ENCODE peak calls at places on chromosomes 5 and 9, in five cellular contexts. V is SK-N-SH, C is GM12878, O is K562, I is HepG2. U is an unnamed sample.

GRCh38 chr9:77743381-77743780 is 95.3 kb upstream of the GNA14 start:
- DNase-seq in V (no peak), C (no peak), O (no peak), I (no peak), U (no peak)

GRCh38 chr5:122999947-123000563 is 36.5 kb downstream of the PPIC start:
- DNase-seq in V (no peak), C (peak; percentile 40), O (peak; percentile 73), I (peak; percentile 6), U (peak; percentile 59)

GRCh38 chr5:2165991-2166978 is 283.6 kb upstream of the IRX4 start:
- DNase-seq in V (no peak), C (no peak), O (no peak), I (no peak), U (no peak)

GRCh38 chr9:119026120-119026519 is 343.1 kb downstream of the BRINP1 start:
- DNase-seq in V (peak; percentile 16), C (no peak), O (no peak), I (no peak), U (no peak)

GRCh38 chr9:126517751-126518261 is 95.9 kb upstream of the LMX1B start:
- DNase-seq in V (no peak), C (no peak), O (no peak), I (no peak), U (no peak)

GRCh38 chr5:38827525-38827924 is 18.3 kb upstream of the OSMR start:
- DNase-seq in V (no peak), C (no peak), O (no peak), I (no peak), U (no peak)

GRCh38 chr5:35835796-35836742 is 20.6 kb upstream of the IL7R start:
- DNase-seq in V (no peak), C (no peak), O (no peak), I (no peak), U (no peak)

GRCh38 chr5:24232929-24233328 is 411.8 kb downstream of the CDH10 start:
- DNase-seq in V (no peak), C (no peak), O (no peak), I (no peak), U (no peak)

GRCh38 chr5:153641183-153641688 is 150.8 kb downstream of the GRIA1 start:
- DNase-seq in V (no peak), C (no peak), O (no peak), I (no peak), U (no peak)

GRCh38 chr5:159864885-159865622 is 51.2 kb upstream of the ADRA1B start:
- DNase-seq in V (no peak), C (peak; percentile 9), O (no peak), I (no peak), U (no peak)

GRCh38 chr5:103036601-103037000 is 83.3 kb downstream of the GIN1 start:
- DNase-seq in V (no peak), C (no peak), O (no peak), I (no peak), U (no peak)

GRCh38 chr5:170860818-170861217 is 1.0 kb upstream of the RANBP17 start:
- DNase-seq in V (no peak), C (no peak), O (no peak), I (no peak), U (no peak)

GRCh38 chr9:33459115-33459514 is 11.7 kb upstream of the AQP3 start:
- DNase-seq in V (no peak), C (no peak), O (no peak), I (no peak), U (no peak)

GRCh38 chr5:90474235-90475107 is at the start of the genes MBLAC2 and POLR3G:
- DNase-seq in V (peak; percentile 95), C (peak; percentile 77), O (peak; percentile 92), I (peak; percentile 86), U (peak; percentile 91)

GRCh38 chr9:127762111-127762676 is 16.3 kb downstream of the SH2D3C start:
- DNase-seq in V (no peak), C (no peak), O (no peak), I (no peak), U (no peak)

GRCh38 chr9:101635473-101635872 is 40.7 kb upstream of the PPP3R2 start:
- DNase-seq in V (no peak), C (no peak), O (no peak), I (no peak), U (no peak)

GRCh38 chr9:35237303-35237702 is 75.5 kb downstream of the UNC13B start:
- DNase-seq in V (no peak), C (no peak), O (no peak), I (no peak), U (no peak)

GRCh38 chr5:173902334-173902733 is 14.2 kb downstream of the CPEB4 start:
- DNase-seq in V (no peak), C (no peak), O (no peak), I (no peak), U (no peak)

GRCh38 chr9:128385493-128386205 is 14.5 kb downstream of the URM1 start:
- DNase-seq in V (no peak), C (no peak), O (no peak), I (no peak), U (no peak)

GRCh38 chr5:92332039-92332438 is 948.9 kb upstream of the ARRDC3 start:
- DNase-seq in V (no peak), C (no peak), O (no peak), I (no peak), U (no peak)

GRCh38 chr5:134252671-134253070 is 26.8 kb upstream of the PPP2CA start:
- DNase-seq in V (no peak), C (no peak), O (no peak), I (peak; percentile 79), U (no peak)

GRCh38 chr9:136225366-136225747 is 20.3 kb downstream of the QSOX2 start:
- DNase-seq in V (no peak), C (peak; percentile 32), O (no peak), I (no peak), U (no peak)

GRCh38 chr9:30201024-30201423 is 2183.4 kb upstream of the ACO1 start:
- DNase-seq in V (no peak), C (no peak), O (no peak), I (no peak), U (no peak)

GRCh38 chr9:30198463-30199309 is 2185.8 kb upstream of the ACO1 start:
- DNase-seq in V (no peak), C (no peak), O (no peak), I (no peak), U (no peak)

DNA sequence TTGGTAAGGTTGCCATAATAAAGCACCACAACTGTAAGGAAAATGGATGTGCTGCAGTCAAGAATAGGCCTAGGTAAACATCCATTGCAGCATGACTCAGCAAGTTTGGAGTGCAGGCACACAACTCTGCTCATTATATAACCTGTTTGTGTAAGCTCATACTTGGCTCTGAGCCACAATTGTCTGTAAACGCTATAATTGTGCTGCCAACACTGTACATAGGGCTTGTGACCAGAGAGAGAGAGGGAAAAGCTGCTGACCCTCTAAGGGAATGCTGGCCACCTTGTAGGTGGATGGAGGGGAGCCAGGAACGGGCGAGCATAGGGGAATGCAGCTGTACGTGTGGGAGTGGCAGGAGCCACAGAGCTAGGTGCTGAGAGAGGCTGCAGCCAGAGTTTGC is 2186.5 kb upstream of the ACO1 start:
- DNase-seq in V (no peak), C (no peak), O (no peak), I (peak; percentile 57), U (no peak)
- TF ChIP-seq FOXM1 in V (no peak), C (no peak), O (no peak), I (no peak), U (no peak)

DNA sequence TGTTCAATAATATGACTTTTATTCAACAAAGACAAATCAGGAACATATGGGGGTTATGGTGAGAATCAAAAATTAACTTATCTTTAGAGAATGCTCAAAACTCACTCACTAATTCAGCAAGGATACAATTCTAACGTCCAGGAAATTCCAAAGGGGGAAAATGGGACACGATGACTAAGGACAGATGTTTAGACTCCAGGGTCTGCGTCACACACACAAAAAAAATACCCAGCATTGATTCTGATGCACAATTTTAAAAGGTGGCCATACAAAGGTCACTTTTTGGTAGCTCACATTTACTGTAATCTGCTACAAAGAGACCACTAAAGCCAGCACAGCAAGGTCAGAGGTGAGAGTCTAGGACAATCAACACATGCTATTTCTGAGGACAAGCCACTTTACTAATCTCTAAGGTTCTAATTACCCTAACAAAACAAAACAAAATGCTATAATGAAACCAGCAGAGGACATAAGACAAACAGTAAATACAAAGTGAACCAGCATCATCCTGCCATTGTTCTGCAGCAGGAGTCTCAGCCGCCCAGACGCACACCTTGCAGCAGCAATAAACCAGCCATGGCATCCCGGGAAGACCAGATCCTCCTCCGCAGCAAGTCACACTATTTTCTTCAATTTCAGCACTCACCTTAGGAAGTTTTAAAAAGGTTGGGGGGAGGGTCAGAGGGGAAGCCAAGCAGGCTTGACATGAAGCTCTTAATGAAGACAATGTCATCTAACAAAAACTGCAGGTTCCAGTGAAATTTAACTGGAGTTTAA is 57.8 kb downstream of the TTC39B start:
- DNase-seq in V (no peak), C (no peak), O (no peak), I (no peak), U (no peak)
- TF ChIP-seq FOXM1 in V (no peak), C (no peak), O (no peak), I (no peak), U (no peak)

DNA sequence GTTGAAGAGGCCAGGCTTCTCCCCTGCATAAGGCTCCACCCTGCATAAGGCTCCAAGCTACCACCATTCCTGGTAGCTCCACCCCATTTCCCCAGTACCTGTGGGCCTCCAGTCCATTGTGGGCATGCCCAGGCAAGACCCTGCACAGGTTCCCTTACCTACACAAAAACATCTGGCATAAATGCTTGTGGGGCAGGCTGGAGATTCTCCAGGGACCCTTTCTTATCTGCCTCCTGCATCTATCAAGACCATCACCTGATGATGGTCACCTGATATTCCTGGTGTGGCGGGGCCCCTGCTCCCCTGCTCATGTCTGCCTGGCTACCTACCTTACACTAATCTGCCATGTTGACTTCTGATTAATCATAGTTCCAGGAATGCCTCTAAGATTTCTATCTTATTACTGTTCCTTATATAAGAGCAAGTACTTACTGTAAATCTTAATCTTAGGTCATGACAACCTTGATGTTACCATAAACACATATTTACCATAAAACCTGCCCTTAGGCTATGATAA is 41.0 kb downstream of the FGD3 start:
- DNase-seq in V (no peak), C (no peak), O (no peak), I (no peak), U (no peak)
- TF ChIP-seq FOXM1 in V (no peak), C (no peak), O (no peak), I (no peak), U (no peak)

DNA sequence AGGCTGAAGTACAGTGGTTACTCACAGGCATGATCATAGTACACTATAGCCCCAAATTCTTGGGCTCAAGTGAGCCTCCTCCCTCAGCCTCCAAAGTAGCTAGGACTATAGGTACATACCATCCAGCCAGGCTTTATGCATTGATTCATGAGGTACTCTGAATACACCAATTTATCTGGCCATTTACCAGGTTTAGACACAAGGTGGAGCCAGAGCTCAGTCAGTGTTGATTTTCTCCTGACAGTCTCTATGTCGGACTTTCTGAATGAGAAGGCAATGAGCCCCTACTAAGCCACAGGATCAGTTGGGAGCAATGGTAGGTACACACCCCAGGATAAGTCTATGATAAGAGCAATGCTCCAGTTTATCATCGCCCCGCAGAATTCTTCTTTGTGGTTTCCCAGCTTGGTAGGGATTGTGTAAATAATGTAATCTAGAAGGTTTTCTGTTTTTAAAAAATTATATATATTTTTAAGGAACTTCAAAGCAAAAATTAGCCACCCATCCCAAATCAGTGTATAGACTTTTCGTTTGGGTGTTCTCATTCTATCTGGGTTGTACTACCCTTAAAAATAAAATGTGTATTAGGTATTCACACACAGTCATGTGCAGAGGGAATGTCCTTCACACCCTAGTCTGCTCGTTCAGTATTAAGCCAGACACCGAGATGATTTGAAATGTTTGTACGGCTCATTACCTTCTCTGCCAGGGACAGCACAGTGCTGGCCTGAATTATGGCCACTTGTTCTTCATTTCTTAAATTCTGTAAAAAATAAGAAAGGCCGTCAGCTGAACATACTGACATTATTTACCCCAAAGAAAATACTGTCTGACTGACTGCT is 118.4 kb upstream of the DPYSL3 start:
- DNase-seq in V (peak; percentile 58), C (peak; percentile 28), O (peak; percentile 23), I (peak; percentile 65), U (peak; percentile 53)
- TF ChIP-seq FOXM1 in V (no peak), C (no peak), O (no peak), I (no peak), U (no peak)

U was measured in HEK293T.